ENCODE peak calls at places on chromosomes 6 and 20, in five cellular contexts. H is NCI-H2081, C is HS-5, M is fibroblast of lung, E is iris pigment epithelial cell. Y is an unnamed sample.

GRCh38 chr20:3227511-3227910 is 11.5 kb downstream of the SLC4A11 start:
- DNase-seq in C (no peak), E (no peak), H (no peak), M (peak; percentile 30), Y (no peak)

GRCh38 chr6:116190550-116190949 is 63.3 kb downstream of the TSPYL4 start:
- DNase-seq in M (peak; percentile 97), E (peak; percentile 96), C (no peak), H (no peak), Y (no peak)

GRCh38 chr6:12075067-12075563 is 63.0 kb downstream of the HIVEP1 start:
- DNase-seq in M (no peak), C (no peak), E (peak; percentile 10), H (no peak), Y (no peak)

GRCh38 chr6:154510144-154510905 is at the start of gene CNKSR3:
- DNase-seq in C (peak; percentile 63), E (peak; percentile 88), H (peak; percentile 94), M (peak; percentile 92), Y (peak; percentile 82)

GRCh38 chr20:56458227-56458821 is 10.1 kb upstream of the RTF2 start:
- DNase-seq in M (no peak), H (no peak), E (no peak), C (no peak), Y (no peak)

GRCh38 chr20:57458400-57459160 is 66.4 kb downstream of the CTCFL start:
- DNase-seq in E (no peak), C (no peak), H (no peak), M (peak; percentile 13), Y (no peak)

GRCh38 chr6:110285306-110286060 is 72.7 kb downstream of the METTL24 start:
- DNase-seq in M (no peak), E (no peak), H (no peak), C (no peak), Y (no peak)

GRCh38 chr6:14647311-14647710 is 529.7 kb downstream of the CD83 start:
- DNase-seq in H (no peak), M (no peak), E (no peak), C (no peak), Y (no peak)

GRCh38 chr6:73688351-73688750 is 7.7 kb upstream of the CD109 start:
- DNase-seq in E (no peak), C (no peak), M (no peak), H (no peak), Y (no peak)

GRCh38 chr6:33718713-33719112 is 7.2 kb upstream of the UQCC2 start:
- DNase-seq in C (no peak), E (no peak), M (no peak), H (no peak), Y (no peak)

GRCh38 chr6:105326838-105327745 is 75.8 kb downstream of the PREP start:
- DNase-seq in H (no peak), M (peak; percentile 77), C (peak; percentile 58), E (peak; percentile 65), Y (no peak)

GRCh38 chr6:47358440-47359225 is 48.9 kb upstream of the TNFRSF21 start:
- DNase-seq in E (no peak), H (peak; percentile 5), M (no peak), C (no peak), Y (no peak)

GRCh38 chr6:37177083-37177949 is 7.4 kb downstream of the PIM1 start:
- DNase-seq in E (no peak), C (no peak), H (no peak), M (no peak), Y (no peak)

GRCh38 chr6:76684881-76685280 is 612.4 kb upstream of the IMPG1 start:
- DNase-seq in M (no peak), H (no peak), C (no peak), E (peak; percentile 31), Y (no peak)

GRCh38 chr6:18117136-18117535 is 5.3 kb downstream of the NHLRC1 start:
- DNase-seq in M (no peak), C (no peak), H (no peak), E (no peak), Y (no peak)

GRCh38 chr6:127120787-127121636 is 2.5 kb downstream of the RSPO3 start:
- DNase-seq in M (peak; percentile 74), C (peak; percentile 24), H (peak; percentile 33), E (peak; percentile 82), Y (peak; percentile 52)

GRCh38 chr6:15793288-15793687 is 130.5 kb upstream of the DTNBP1 start:
- DNase-seq in H (no peak), M (peak; percentile 70), E (peak; percentile 61), C (peak; percentile 25), Y (peak; percentile 26)

GRCh38 chr6:32609731-32610640 is 20.3 kb upstream of the HLA-DRB1 start:
- DNase-seq in E (peak; percentile 95), H (peak; percentile 32), M (peak; percentile 83), C (peak; percentile 92), Y (peak; percentile 83)

GRCh38 chr6:129645371-129646139 is 64.4 kb downstream of the ARHGAP18 start:
- DNase-seq in H (no peak), E (peak; percentile 19), M (peak; percentile 26), C (no peak), Y (no peak)

GRCh38 chr6:106630366-106630765 is 988 bp downstream of the QRSL1 start:
- DNase-seq in E (no peak), H (no peak), C (no peak), M (no peak), Y (no peak)

GRCh38 chr20:23058240-23058639 is 8.8 kb upstream of the THBD start:
- DNase-seq in M (no peak), C (no peak), H (no peak), E (no peak), Y (no peak)

GRCh38 chr6:25138024-25138696 is 141.0 kb upstream of the CARMIL1 start:
- DNase-seq in M (peak; percentile 75), E (peak; percentile 82), H (no peak), C (peak; percentile 62), Y (peak; percentile 59)

GRCh38 chr20:38893485-38894090 is 32.6 kb upstream of the FAM83D start:
- DNase-seq in C (no peak), E (peak; percentile 36), H (peak; percentile 61), M (peak; percentile 8), Y (no peak)

GRCh38 chr20:63740070-63740500 is 509 bp downstream of the SLC2A4RG start:
- DNase-seq in M (peak; percentile 25), C (no peak), E (peak; percentile 22), H (no peak), Y (no peak)

GRCh38 chr20:53157443-53158408 is 185.6 kb downstream of the TSHZ2 start:
- DNase-seq in M (peak; percentile 11), H (peak; percentile 10), C (peak; percentile 61), E (peak; percentile 55), Y (peak; percentile 34)

GRCh38 chr6:138576303-138576702 is 77.0 kb upstream of the NHSL1 start:
- DNase-seq in H (peak; percentile 79), C (no peak), E (no peak), M (no peak), Y (no peak)

GRCh38 chr6:82385102-82385501 is 21.5 kb downstream of the TPBG start:
- DNase-seq in E (no peak), H (no peak), M (no peak), C (no peak), Y (no peak)

GRCh38 chr6:139568956-139569538 is 194.6 kb upstream of the CITED2 start:
- DNase-seq in H (no peak), E (peak; percentile 92), M (peak; percentile 92), C (peak; percentile 67), Y (peak; percentile 88)

GRCh38 chr20:63775096-63775978 is 35.8 kb downstream of the SLC2A4RG start:
- DNase-seq in M (peak; percentile 46), E (peak; percentile 24), C (no peak), H (no peak), Y (no peak)

GRCh38 chr6:16546851-16547250 is 214.4 kb downstream of the ATXN1 start:
- DNase-seq in E (no peak), M (no peak), H (no peak), C (no peak), Y (no peak)

GRCh38 chr20:41738584-41739193 is 120.5 kb upstream of the CHD6 start:
- DNase-seq in E (peak; percentile 48), H (peak; percentile 55), M (peak; percentile 15), C (no peak), Y (no peak)

GRCh38 chr6:158707120-158707519 is 57.3 kb downstream of the SYTL3 start:
- DNase-seq in E (peak; percentile 61), M (peak; percentile 65), H (no peak), C (no peak), Y (peak; percentile 43)

Y was measured in HS-27A.